ENCODE peak calls at places on chromosomes 11 and 22, in five cellular contexts. C is HCT116, W is GM12878, L is K562, Y is SK-N-SH. T is an unnamed sample.

GRCh38 chr11:17601206-17602075 is 54.4 kb downstream of the OTOG start:
- DNase-seq in Y (no peak), C (no peak), W (no peak), L (peak), T (no peak)

GRCh38 chr11:128022007-128022368 is 565.4 kb downstream of the ETS1 start:
- DNase-seq in W (no peak), Y (no peak), L (no peak), C (no peak), T (no peak)

GRCh38 chr22:47564651-47565050 is 802.2 kb downstream of the TBC1D22A start:
- DNase-seq in C (no peak), Y (peak), L (peak), W (no peak), T (no peak)

GRCh38 chr22:43829448-43829821 is 17.3 kb upstream of the EFCAB6 start:
- DNase-seq in W (no peak), C (no peak), Y (peak), L (no peak), T (no peak)

GRCh38 chr11:29263971-29264682 is 752.7 kb downstream of the KCNA4 start:
- DNase-seq in W (no peak), Y (no peak), L (no peak), C (no peak), T (no peak)

GRCh38 chr22:37485006-37485713 is 1.0 kb downstream of the MFNG start:
- DNase-seq in Y (no peak), L (no peak), W (no peak), C (no peak), T (no peak)

GRCh38 chr11:9838961-9839360 is 175.1 kb downstream of the SWAP70 start:
- DNase-seq in C (no peak), Y (no peak), W (peak), L (no peak), T (no peak)

GRCh38 chr11:119315139-119316016 is 1.6 kb downstream of the MCAM start:
- DNase-seq in C (no peak), W (no peak), Y (peak), L (peak), T (no peak)

GRCh38 chr11:105296806-105297205 is 157.2 kb upstream of the CARD18 start:
- DNase-seq in Y (no peak), W (no peak), C (no peak), L (no peak), T (no peak)

GRCh38 chr11:72771507-72771906 is 19.3 kb upstream of the ARAP1 start:
- DNase-seq in C (no peak), W (no peak), L (peak), Y (peak), T (no peak)

GRCh38 chr11:75858613-75859012 is 43.6 kb downstream of the UVRAG start:
- DNase-seq in W (no peak), L (no peak), Y (no peak), C (no peak), T (no peak)

GRCh38 chr11:35911616-35912165 is 32.2 kb upstream of the LDLRAD3 start:
- DNase-seq in C (no peak), W (no peak), L (no peak), Y (no peak), T (no peak)

GRCh38 chr22:42433754-42434153 is 1.6 kb upstream of the NFAM1 start:
- DNase-seq in L (no peak), Y (no peak), W (no peak), C (no peak), T (no peak)
- H3K27ac ChIP-seq in L (no peak), Y (no peak), W (no peak), C (no peak), T (no peak)

DNA sequence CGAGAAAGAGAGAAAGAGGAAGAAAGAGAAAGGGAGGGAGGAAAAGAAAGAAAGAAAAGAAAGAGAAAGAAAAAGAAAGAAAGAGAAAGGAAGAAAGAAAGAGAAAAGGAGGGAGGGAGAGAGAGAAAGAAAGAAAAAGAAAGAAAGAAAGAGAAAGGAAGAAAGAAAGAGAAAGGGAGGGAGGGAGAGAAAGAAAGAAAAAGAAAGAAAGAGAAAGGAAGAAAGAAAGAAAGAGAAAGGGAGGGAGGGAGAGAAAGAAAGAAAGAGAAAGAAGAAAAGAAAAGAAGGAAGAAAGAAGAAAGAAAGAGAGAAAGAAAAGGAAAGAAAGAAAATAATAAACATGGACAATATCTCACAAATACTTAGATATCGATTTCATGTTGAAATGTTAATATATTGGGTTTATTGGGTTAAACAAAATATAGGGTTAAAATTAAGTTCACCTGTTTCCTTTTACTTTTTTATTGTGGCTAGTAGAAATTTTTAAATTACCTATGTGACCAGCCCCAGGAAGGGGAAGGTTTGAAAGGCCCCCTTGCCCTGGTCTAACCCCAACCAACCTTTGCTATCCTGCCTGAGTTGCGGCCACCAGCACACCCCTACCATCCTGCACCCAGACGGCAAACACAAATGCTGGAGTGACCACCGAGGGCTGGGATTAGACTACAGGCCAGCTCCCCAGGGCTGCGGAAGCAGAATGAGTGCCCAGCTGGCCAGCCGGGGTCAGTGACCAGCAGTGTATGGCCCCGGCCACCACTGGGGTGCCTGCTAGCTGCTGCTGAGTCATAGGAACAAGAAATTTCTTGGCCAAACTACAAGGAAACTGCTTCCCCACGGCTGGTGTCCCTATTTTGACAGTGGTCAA is 81.0 kb upstream of the FGF3 start:
- DNase-seq in Y (no peak), C (no peak), W (no peak), L (peak), T (no peak)
- TF ChIP-seq SIN3A in Y (no peak), C (no peak), W (no peak), L (no peak), T (no peak)

GRCh38 chr22:48807155-48807554 is 1020.5 kb downstream of the BRD1 start:
- DNase-seq in C (no peak), L (no peak), Y (no peak), W (no peak), T (no peak)
- TF ChIP-seq CTCF in C (no peak), L (no peak), Y (no peak), W (no peak), T (no peak)

DNA sequence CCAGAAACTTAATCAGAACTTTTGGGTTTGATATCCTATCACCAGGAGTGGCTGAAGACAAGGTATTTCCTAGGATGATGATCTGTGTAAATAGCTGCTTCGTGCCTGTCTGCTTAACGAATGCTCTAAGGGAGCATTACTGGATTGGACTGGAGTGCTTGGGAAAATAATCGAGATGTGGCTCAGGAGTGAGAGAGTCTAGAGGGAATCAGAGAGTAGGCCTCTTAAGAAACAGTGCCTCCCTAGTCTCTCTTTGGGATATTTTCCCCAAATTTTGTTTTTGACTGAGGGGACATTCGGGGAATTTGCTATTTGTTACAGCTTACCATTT is 2.5 kb downstream of the MAML2 start:
- DNase-seq in C (no peak), W (no peak), L (no peak), Y (no peak), T (no peak)
- H3K27ac ChIP-seq in C (no peak), W (peak), L (no peak), Y (peak), T (peak)

DNA sequence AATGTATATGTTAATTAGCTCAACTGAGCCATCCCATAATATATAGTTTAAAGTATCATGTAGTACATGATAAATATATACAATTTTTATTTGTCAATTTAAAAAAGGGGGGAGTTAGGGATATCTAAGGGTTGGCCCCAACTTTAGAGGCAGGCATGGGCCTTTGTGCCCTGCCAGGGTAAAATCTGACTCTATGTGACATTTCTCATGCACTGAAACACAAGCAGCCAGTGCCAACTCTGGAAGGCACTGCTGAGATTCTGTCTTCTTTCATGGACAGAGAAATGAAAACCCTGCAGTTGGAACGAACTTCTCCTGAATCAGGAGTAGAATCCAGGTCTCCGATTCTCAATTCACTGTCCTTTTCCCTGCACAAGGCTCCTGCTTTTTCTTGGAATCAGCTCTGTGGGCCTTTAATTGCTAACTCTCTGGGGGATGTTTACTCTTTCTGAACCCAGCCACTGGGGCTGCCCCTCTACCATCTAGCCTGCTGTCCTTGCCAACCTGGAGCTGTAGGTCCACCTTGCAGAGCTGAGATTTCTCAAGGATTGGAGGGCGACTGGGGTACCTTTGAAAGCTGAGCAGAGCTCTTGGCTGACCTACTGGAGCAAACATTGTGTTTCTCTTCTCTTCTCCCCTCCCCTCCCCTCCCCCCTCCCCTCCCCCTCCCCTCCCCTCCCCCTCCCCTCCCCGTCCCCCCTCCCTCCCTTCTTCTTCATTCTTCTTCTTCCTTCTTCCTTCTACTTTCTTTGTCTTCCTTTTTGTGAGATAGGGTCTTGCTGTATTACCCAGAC is 26.7 kb downstream of the SLC5A1 start:
- DNase-seq in W (no peak), L (no peak), Y (no peak), C (no peak), T (no peak)
- TF ChIP-seq SIN3A in W (no peak), L (no peak), Y (no peak), C (no peak), T (no peak)

GRCh38 chr11:11010624-11011127 is 152.8 kb upstream of the ZBED5 start:
- DNase-seq in W (no peak), Y (peak), C (peak), L (no peak), T (no peak)
- TF ChIP-seq CTCF in W (peak), Y (peak), C (peak), L (peak), T (peak)

GRCh38 chr11:116895053-116895757 is 57.8 kb upstream of the APOA1 start:
- DNase-seq in W (no peak), C (no peak), Y (peak), L (peak), T (no peak)

GRCh38 chr11:116892374-116892773 is 55.0 kb upstream of the APOA1 start:
- DNase-seq in L (no peak), W (no peak), Y (no peak), C (no peak), T (no peak)

GRCh38 chr11:116893906-116894305 is 56.5 kb upstream of the APOA1 start:
- DNase-seq in L (no peak), Y (no peak), C (no peak), W (no peak), T (no peak)

GRCh38 chr11:116891746-116892145 is 54.3 kb upstream of the APOA1 start:
- DNase-seq in L (no peak), Y (no peak), C (no peak), W (no peak), T (no peak)

GRCh38 chr11:116893437-116893836 is 56.0 kb upstream of the APOA1 start:
- DNase-seq in Y (no peak), C (no peak), W (no peak), L (no peak), T (no peak)
- H3K27ac ChIP-seq in Y (no peak), C (no peak), W (no peak), L (no peak), T (no peak)

DNA sequence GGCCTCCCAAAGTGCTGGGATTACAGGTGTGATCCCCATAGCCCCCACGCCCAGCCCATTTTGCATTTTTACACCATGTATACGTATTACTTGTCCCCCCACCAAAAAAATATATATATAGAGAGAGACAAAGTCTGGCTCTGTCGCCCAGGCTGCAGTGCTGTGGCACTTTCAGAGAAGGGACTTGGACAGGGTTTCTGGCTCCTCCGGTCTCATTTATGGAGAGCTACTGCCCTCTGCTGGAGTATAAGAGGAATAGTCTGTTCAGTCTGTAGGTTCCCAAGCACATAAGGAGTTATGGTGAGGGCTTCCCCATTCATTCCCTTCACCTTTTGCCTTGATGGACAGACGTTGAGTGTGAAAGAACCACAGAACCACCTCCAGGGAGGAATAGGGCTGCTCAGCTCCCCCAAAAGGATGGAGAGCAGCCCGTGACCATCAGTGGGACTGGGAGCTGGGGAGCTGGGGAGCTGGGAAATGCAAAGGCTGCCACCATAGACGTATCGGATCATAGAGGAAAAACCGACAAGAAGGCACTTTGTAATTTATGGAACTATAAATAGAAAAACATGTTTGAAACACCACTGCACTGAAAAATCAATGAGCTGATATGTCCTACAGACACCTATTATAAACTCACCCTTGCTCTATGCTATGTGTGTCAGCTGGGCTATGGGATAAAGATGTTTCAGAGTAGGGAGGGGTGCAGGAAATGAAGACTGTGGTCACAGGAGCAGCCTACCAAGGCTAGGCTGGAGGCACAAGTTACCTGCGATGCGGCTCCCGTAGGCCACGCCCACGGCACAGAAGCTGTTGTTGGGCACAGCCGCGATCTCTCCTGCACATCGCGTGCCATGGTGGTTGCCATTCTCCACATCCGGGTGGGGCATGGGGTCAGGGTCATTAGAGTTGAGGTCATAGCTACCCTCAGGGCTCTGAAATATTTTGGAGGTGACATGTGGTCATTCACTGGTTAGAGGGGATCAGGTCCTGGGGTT is 5.2 kb downstream of the PCSK7 start:
- DNase-seq in C (peak), L (peak), Y (peak), W (peak), T (peak)
- TF ChIP-seq SIN3A in C (no peak), L (no peak), Y (no peak), W (no peak), T (no peak)

DNA sequence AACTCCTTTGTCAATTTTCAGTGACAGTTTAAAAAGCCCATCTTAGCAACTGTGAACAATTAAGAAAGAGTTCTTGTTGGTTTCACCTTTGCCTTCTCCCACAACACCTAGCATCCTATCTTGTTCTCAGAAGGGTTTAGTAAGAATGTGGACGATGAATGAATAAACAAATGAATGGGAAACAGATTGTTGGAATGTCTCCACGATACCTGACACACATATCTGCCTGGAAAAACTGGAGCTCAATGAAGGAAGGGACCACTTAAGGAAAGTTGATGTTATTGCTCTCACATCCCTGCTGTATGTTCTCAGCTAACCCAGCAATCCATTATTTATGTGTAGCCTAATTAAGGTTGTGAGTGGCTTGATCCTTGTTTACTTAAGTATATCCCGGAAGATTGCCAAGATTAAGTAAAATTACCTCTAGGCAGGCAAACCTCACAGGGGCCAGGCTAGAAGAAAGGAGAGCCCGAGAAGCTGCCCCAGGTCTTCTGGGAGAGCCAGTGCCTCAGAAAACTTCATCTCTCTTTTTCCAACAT is 286.4 kb downstream of the NXPE2 start:
- DNase-seq in Y (no peak), C (no peak), W (no peak), L (no peak), T (no peak)
- TF ChIP-seq CTCF in Y (no peak), C (no peak), W (no peak), L (no peak), T (no peak)